ENCODE peak calls at places on chromosomes 13 and 19, in five cellular contexts. Y is OCI-LY7; S is colonic mucosa; U is activated CD4-positive, alpha-beta T cell treated with anti-CD3 and anti-CD28 coated beads, Interleukin-2, amount 50 U/mL, for 4 hours; F is choroid plexus epithelial cell. N is an unnamed sample.
A peak's percentile ranks its signal among the peaks of the same experiment; 100 is the strongest.

GRCh38 chr13:46595136-46595917 is 42.4 kb downstream of the LRCH1 start:
- DNase-seq in Y (peak; percentile 94), S (no peak), U (no peak), F (peak; percentile 32), N (peak; percentile 19)

GRCh38 chr19:2039082-2039958 is 11.7 kb downstream of the MKNK2 start:
- DNase-seq in Y (no peak), S (no peak), U (no peak), F (no peak), N (no peak)

GRCh38 chr19:7421941-7422744 is 66.7 kb downstream of the PEX11G start:
- DNase-seq in Y (no peak), S (no peak), U (no peak), F (no peak), N (no peak)

GRCh38 chr19:42311612-42312160 is 1.4 kb upstream of the TMEM145 start:
- DNase-seq in Y (no peak), S (no peak), U (no peak), F (no peak), N (no peak)

GRCh38 chr13:50847501-50847900 is 4.0 kb upstream of the DLEU7 start:
- DNase-seq in Y (no peak), S (no peak), U (no peak), F (no peak), N (no peak)

GRCh38 chr19:6063576-6063961 is 46.7 kb downstream of the RFX2 start:
- DNase-seq in Y (no peak), S (no peak), U (no peak), F (no peak), N (no peak)

GRCh38 chr19:49879243-49879960 is 1.9 kb downstream of the TBC1D17 start:
- DNase-seq in Y (no peak), S (peak; percentile 27), U (no peak), F (no peak), N (peak; percentile 34)

GRCh38 chr19:41431426-41432386 is 4.5 kb upstream of the B3GNT8 start:
- DNase-seq in Y (no peak), S (no peak), U (no peak), F (peak; percentile 74), N (peak; percentile 72)

GRCh38 chr13:113562085-113562749 is 22.3 kb upstream of the TFDP1 start:
- DNase-seq in Y (peak; percentile 54), S (peak; percentile 61), U (peak; percentile 24), F (peak; percentile 91), N (peak; percentile 81)

GRCh38 chr13:40355126-40355719 is 311.2 kb downstream of the FOXO1 start:
- DNase-seq in Y (no peak), S (no peak), U (no peak), F (no peak), N (no peak)

GRCh38 chr13:113853518-113854237 is 10.2 kb downstream of the GAS6 start:
- DNase-seq in Y (no peak), S (peak; percentile 20), U (no peak), F (peak; percentile 65), N (no peak)

GRCh38 chr19:35031072-35031881 is 1.0 kb downstream of the SCN1B start:
- DNase-seq in Y (no peak), S (no peak), U (no peak), F (peak; percentile 44), N (no peak)

GRCh38 chr13:20388184-20388583 is 137.5 kb downstream of the CRYL1 start:
- DNase-seq in Y (no peak), S (no peak), U (no peak), F (no peak), N (no peak)

GRCh38 chr13:73107459-73107858 is 48.7 kb downstream of the KLF5 start:
- DNase-seq in Y (no peak), S (no peak), U (no peak), F (no peak), N (no peak)

GRCh38 chr13:20713751-20714150 is 10.3 kb downstream of the IL17D start:
- DNase-seq in Y (no peak), S (no peak), U (no peak), F (peak; percentile 17), N (no peak)

GRCh38 chr19:9911524-9911923 is 24.8 kb downstream of the OLFM2 start:
- DNase-seq in Y (no peak), S (no peak), U (no peak), F (no peak), N (no peak)

GRCh38 chr19:7288131-7288530 is 6.1 kb downstream of the INSR start:
- DNase-seq in Y (no peak), S (no peak), U (no peak), F (no peak), N (no peak)

GRCh38 chr13:99812611-99813010 is 159.0 kb downstream of the ZIC5 start:
- DNase-seq in Y (no peak), S (no peak), U (no peak), F (peak; percentile 37), N (no peak)

GRCh38 chr19:49488046-49488862 is 846 bp downstream of the RPL13A start:
- DNase-seq in Y (peak; percentile 37), S (no peak), U (no peak), F (no peak), N (peak; percentile 26)

GRCh38 chr13:36819811-36820140 is 754 bp downstream of the RFXAP start:
- DNase-seq in Y (no peak), S (no peak), U (no peak), F (peak; percentile 40), N (peak; percentile 51)

GRCh38 chr19:19294914-19295313 is 21.8 kb upstream of the TM6SF2 start:
- DNase-seq in Y (no peak), S (no peak), U (no peak), F (no peak), N (no peak)

GRCh38 chr19:31874313-31874712 is 471.1 kb upstream of the ZNF507 start:
- DNase-seq in Y (no peak), S (no peak), U (no peak), F (no peak), N (no peak)

GRCh38 chr13:30108913-30109237 is 198.5 kb downstream of the KATNAL1 start:
- DNase-seq in Y (no peak), S (peak; percentile 94), U (no peak), F (no peak), N (no peak)

GRCh38 chr19:42480335-42481095 is 37.8 kb upstream of the CXCL17 start:
- DNase-seq in Y (no peak), S (no peak), U (peak; percentile 8), F (peak; percentile 47), N (no peak)

GRCh38 chr13:95564948-95565347 is 12.4 kb downstream of the CLDN10 start:
- DNase-seq in Y (no peak), S (no peak), U (no peak), F (peak; percentile 63), N (peak; percentile 62)

GRCh38 chr19:2602391-2603181 is 99.9 kb downstream of the GNG7 start:
- DNase-seq in Y (no peak), S (peak; percentile 46), U (no peak), F (peak; percentile 93), N (no peak)

GRCh38 chr19:5563941-5564612 is 3.7 kb downstream of the TINCR start:
- DNase-seq in Y (no peak), S (no peak), U (no peak), F (peak; percentile 43), N (peak; percentile 44)

GRCh38 chr13:86684402-86684801 is 885.2 kb upstream of the SLITRK6 start:
- DNase-seq in Y (no peak), S (no peak), U (no peak), F (peak; percentile 42), N (peak; percentile 4)

GRCh38 chr13:105972306-105972721 is 563.1 kb downstream of the EFNB2 start:
- DNase-seq in Y (no peak), S (peak; percentile 68), U (no peak), F (no peak), N (no peak)

GRCh38 chr13:73365681-73366080 is 306.9 kb downstream of the KLF5 start:
- DNase-seq in Y (no peak), S (no peak), U (no peak), F (no peak), N (no peak)

GRCh38 chr19:32651729-32652140 is 23.2 kb downstream of the ANKRD27 start:
- DNase-seq in Y (no peak), S (peak; percentile 37), U (no peak), F (peak; percentile 65), N (peak; percentile 48)

GRCh38 chr13:98372886-98373285 is 195.8 kb upstream of the RNF113B start:
- DNase-seq in Y (no peak), S (no peak), U (no peak), F (peak; percentile 91), N (no peak)

GRCh38 chr13:108961542-108962125 is 332.2 kb downstream of the MYO16 start:
- DNase-seq in Y (peak; percentile 47), S (no peak), U (no peak), F (peak; percentile 79), N (peak; percentile 61)

GRCh38 chr13:89380101-89380500 is 1708.9 kb downstream of the SLITRK5 start:
- DNase-seq in Y (no peak), S (peak; percentile 36), U (no peak), F (peak; percentile 13), N (peak; percentile 82)

GRCh38 chr13:102020611-102021216 is 381.1 kb downstream of the FGF14 start:
- DNase-seq in Y (no peak), S (no peak), U (no peak), F (peak; percentile 89), N (no peak)